ENCODE peak calls at places on chromosome 10, in six cellular contexts. J is fibroblast of pulmonary artery, I is brain microvascular endothelial cell, L is NB4, G is AG04450, W is upper lobe of right lung. D is an unnamed sample.

GRCh38 chr10:31129261-31129660 is 97.6 kb upstream of the ZNF438 start:
- DNase-seq in W (no peak), J (peak; percentile 97), I (peak; percentile 75), G (peak; percentile 90), L (peak; percentile 52), D (peak; percentile 86)

GRCh38 chr10:120794390-120794789 is 56.8 kb upstream of the WDR11 start:
- DNase-seq in G (no peak), I (no peak), W (no peak), L (no peak), J (no peak), D (no peak)

GRCh38 chr10:75841266-75841665 is 409.8 kb downstream of the LRMDA start:
- DNase-seq in I (no peak), W (no peak), L (no peak), J (no peak), G (no peak), D (no peak)

GRCh38 chr10:3782456-3783312 is 2.3 kb downstream of the KLF6 start:
- DNase-seq in J (peak; percentile 98), I (peak; percentile 81), W (no peak), G (peak; percentile 88), L (peak; percentile 94), D (no peak)

GRCh38 chr10:71893258-71893815 is 42.3 kb upstream of the PSAP start:
- DNase-seq in G (no peak), W (no peak), I (no peak), J (no peak), L (no peak), D (no peak)

GRCh38 chr10:123926401-123927264 is 35.0 kb upstream of the CPXM2 start:
- DNase-seq in G (no peak), I (peak; percentile 1), L (peak; percentile 45), W (no peak), J (no peak), D (no peak)

GRCh38 chr10:102743078-102743587 is 615 bp upstream of the WBP1L start:
- DNase-seq in J (no peak), W (no peak), I (no peak), L (no peak), G (no peak), D (no peak)

GRCh38 chr10:84328303-84329093 is at the start of gene CCSER2:
- DNase-seq in G (peak; percentile 92), J (peak; percentile 96), I (peak; percentile 96), L (peak; percentile 90), W (peak; percentile 100), D (peak; percentile 74)

GRCh38 chr10:8800426-8800825 is 745.9 kb downstream of the GATA3 start:
- DNase-seq in L (no peak), G (no peak), I (no peak), J (no peak), W (no peak), D (no peak)

GRCh38 chr10:123991622-123992570 is 100.3 kb upstream of the CPXM2 start:
- DNase-seq in G (no peak), J (no peak), W (peak; percentile 57), L (no peak), I (no peak), D (no peak)

GRCh38 chr10:571643-572042 is 117.8 kb downstream of the DIP2C start:
- DNase-seq in L (no peak), I (no peak), W (no peak), G (no peak), J (peak; percentile 44), D (no peak)
- H3K4me3 ChIP-seq in L (no peak overlapping the region), I (no peak overlapping the region), W (no peak overlapping the region), G (no peak overlapping the region), J (no peak overlapping the region), D (no peak overlapping the region)

GRCh38 chr10:113716109-113717010 is 35.1 kb upstream of the PLEKHS1 start:
- DNase-seq in J (no peak), G (no peak), I (no peak), L (peak; percentile 9), W (no peak), D (no peak)

GRCh38 chr10:113713297-113713982 is 33.7 kb downstream of the CASP7 start:
- DNase-seq in W (no peak), J (no peak), I (no peak), L (no peak), G (no peak), D (no peak)

GRCh38 chr10:113720386-113720785 is 31.1 kb upstream of the PLEKHS1 start:
- DNase-seq in G (no peak), J (no peak), L (no peak), I (peak; percentile 69), W (no peak), D (no peak)

GRCh38 chr10:113718974-113719822 is 32.3 kb upstream of the PLEKHS1 start:
- DNase-seq in I (no peak), L (no peak), J (no peak), W (no peak), G (no peak), D (no peak)
- TF ChIP-seq CTCF in I (no peak), L (no peak), J (no peak), W (no peak), G (no peak), D (no peak)

GRCh38 chr10:88881922-88882645 is 2.0 kb downstream of the STAMBPL1 start:
- DNase-seq in J (no peak), I (no peak), G (no peak), W (no peak), L (no peak), D (no peak)
- H3K4me3 ChIP-seq in J (peak overlapping the region; percentile 11), I (peak overlapping the region; percentile 86), G (peak overlapping the region; percentile 85), W (peak overlapping the region; percentile 76), L (peak overlapping the region; percentile 81), D (peak overlapping the region; percentile 80)

DNA sequence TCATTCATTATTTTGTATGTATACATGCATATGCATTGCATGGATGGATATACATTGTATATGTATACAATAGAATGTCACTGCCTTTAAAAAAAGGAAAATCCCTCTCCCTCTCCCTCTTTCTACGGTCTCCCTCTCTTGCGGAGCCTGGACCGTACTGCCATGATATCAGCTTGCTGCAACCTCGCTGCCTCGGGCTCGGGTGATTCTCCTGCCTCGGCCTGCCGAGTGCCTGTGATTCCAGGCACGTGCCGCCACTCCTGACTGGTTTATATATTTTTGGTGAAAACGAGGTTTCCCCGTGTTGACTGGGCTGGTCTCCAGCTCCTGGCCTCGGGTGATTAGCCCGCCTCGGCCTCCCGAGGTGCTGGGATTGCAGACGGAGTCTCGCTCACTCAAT is 24.4 kb downstream of the IPMK start:
- DNase-seq in I (no peak), W (no peak), G (no peak), J (no peak), L (no peak), D (no peak)
- TF ChIP-seq CTCF in I (no peak), W (no peak), G (no peak), J (no peak), L (no peak), D (no peak)

GRCh38 chr10:96858706-96859050 is 26.6 kb downstream of the LCOR start:
- DNase-seq in G (no peak), W (no peak), L (no peak), J (no peak), I (no peak), D (no peak)

GRCh38 chr10:96858038-96858705 is 26.1 kb downstream of the LCOR start:
- DNase-seq in W (no peak), J (no peak), L (no peak), G (no peak), I (no peak), D (no peak)

GRCh38 chr10:96863922-96864543 is 31.9 kb downstream of the LCOR start:
- DNase-seq in J (peak; percentile 58), I (no peak), L (peak; percentile 12), W (no peak), G (no peak), D (no peak)

GRCh38 chr10:96857613-96858012 is 25.5 kb downstream of the LCOR start:
- DNase-seq in J (no peak), I (no peak), W (no peak), L (no peak), G (no peak), D (peak; percentile 33)

GRCh38 chr10:96860631-96861277 is 28.7 kb downstream of the LCOR start:
- DNase-seq in I (no peak), J (no peak), G (no peak), L (no peak), W (no peak), D (no peak)
- H3K4me3 ChIP-seq in I (no peak overlapping the region), J (no peak overlapping the region), G (no peak overlapping the region), L (no peak overlapping the region), W (no peak overlapping the region), D (no peak overlapping the region)

DNA sequence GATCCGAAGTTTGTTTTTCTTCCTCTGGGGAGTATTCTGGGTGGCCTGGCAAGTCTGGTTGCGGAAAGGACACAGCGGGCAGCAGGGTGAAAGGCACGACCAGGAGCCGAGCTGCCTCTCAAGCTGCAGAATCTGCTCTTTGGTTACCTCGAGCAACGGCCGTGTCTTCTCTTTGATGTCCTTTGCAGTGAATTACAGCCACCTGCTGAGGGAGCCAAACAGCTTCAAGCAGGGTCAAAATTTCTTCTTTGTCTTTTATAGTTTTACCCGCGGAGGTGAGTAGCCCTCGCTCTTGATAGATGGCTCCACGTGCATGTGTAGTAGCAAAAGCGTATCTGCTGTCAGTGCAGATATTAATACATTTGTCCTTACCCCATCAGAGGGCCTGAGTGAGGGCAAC is 177.3 kb upstream of the MBL2 start:
- DNase-seq in J (no peak), G (no peak), L (peak; percentile 9), I (no peak), W (no peak), D (no peak)
- TF ChIP-seq CTCF in J (no peak), G (no peak), L (no peak), I (peak; percentile 11), W (no peak), D (no peak)

GRCh38 chr10:132575320-132576201 is 38.0 kb downstream of the INPP5A start:
- DNase-seq in W (no peak), J (peak; percentile 65), L (peak; percentile 98), G (peak; percentile 65), I (peak; percentile 86), D (peak; percentile 99)
- H3K4me3 ChIP-seq in W (no peak overlapping the region), J (no peak overlapping the region), L (peak overlapping the region; percentile 56), G (no peak overlapping the region), I (no peak overlapping the region), D (no peak overlapping the region)

GRCh38 chr10:114384601-114385000 is 19.7 kb downstream of the AFAP1L2 start:
- DNase-seq in W (no peak), I (no peak), L (no peak), J (no peak), G (no peak), D (no peak)

GRCh38 chr10:114388275-114388674 is 16.0 kb downstream of the AFAP1L2 start:
- DNase-seq in W (no peak), L (peak; percentile 49), G (no peak), J (no peak), I (no peak), D (no peak)

GRCh38 chr10:114386446-114386845 is 17.9 kb downstream of the AFAP1L2 start:
- DNase-seq in W (no peak), L (no peak), G (no peak), I (no peak), J (no peak), D (no peak)

GRCh38 chr10:114389429-114389828 is 14.9 kb downstream of the AFAP1L2 start:
- DNase-seq in G (no peak), J (peak; percentile 54), W (no peak), L (no peak), I (peak; percentile 67), D (peak; percentile 65)

DNA sequence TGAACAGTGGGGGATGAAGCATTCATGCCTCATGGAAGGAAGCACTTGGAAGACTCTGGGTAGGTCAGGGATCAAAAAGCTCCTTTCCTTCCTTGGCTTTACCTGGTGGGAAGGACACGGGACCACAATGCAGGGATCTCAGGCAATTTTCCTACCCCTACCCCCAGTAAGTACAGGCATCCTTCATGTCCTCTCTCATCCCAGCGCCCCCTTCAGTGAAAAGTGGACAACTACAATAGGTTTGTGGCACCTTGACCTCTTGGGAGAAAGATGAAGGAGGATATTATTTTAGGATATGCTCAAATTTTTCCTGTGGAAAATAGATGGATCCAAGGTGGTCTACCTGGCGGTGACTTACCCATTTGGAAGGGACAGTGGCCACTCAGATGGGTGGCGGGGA is 16.5 kb downstream of the AFAP1L2 start:
- DNase-seq in W (no peak), J (no peak), L (no peak), G (no peak), I (no peak), D (no peak)
- TF ChIP-seq CTCF in W (no peak), J (no peak), L (peak; percentile 9), G (no peak), I (peak; percentile 23), D (no peak)

D was measured in astrocyte of the cerebellum.